ENCODE peak calls at places on chromosomes 1 and 21, in five cellular contexts. One of them, this sample, is unnamed.

GRCh38 chr1:155166373-155167165 is 6.5 kb downstream of the KRTCAP2 start:
- DNase-seq in right lobe of liver: peak; percentile 59
- DNase-seq in BJ: no peak
- DNase-seq in H9: peak; percentile 71
- DNase-seq in left ventricle myocardium inferior: peak; percentile 81
- DNase-seq in this sample: peak; percentile 58

GRCh38 chr1:222732216-222733159 is 4.5 kb upstream of the FAM177B start:
- DNase-seq in right lobe of liver: no peak
- DNase-seq in BJ: no peak
- DNase-seq in H9: no peak
- DNase-seq in left ventricle myocardium inferior: no peak
- DNase-seq in this sample: no peak

GRCh38 chr21:42107881-42108553 is 36.9 kb downstream of the UMODL1 start:
- DNase-seq in right lobe of liver: peak; percentile 75
- DNase-seq in BJ: no peak
- DNase-seq in H9: peak; percentile 85
- DNase-seq in left ventricle myocardium inferior: peak; percentile 56
- DNase-seq in this sample: peak; percentile 66

GRCh38 chr1:81118550-81118949 is 682.2 kb upstream of the ADGRL2 start:
- DNase-seq in right lobe of liver: no peak
- DNase-seq in BJ: no peak
- DNase-seq in H9: no peak
- DNase-seq in left ventricle myocardium inferior: no peak
- DNase-seq in this sample: no peak

GRCh38 chr1:46798820-46799219 is at the start of gene CYP4B1:
- DNase-seq in right lobe of liver: no peak
- DNase-seq in BJ: no peak
- DNase-seq in H9: no peak
- DNase-seq in left ventricle myocardium inferior: peak; percentile 85
- DNase-seq in this sample: no peak

GRCh38 chr1:4939266-4939665 is 284.9 kb downstream of the AJAP1 start:
- DNase-seq in right lobe of liver: no peak
- DNase-seq in BJ: no peak
- DNase-seq in H9: no peak
- DNase-seq in left ventricle myocardium inferior: no peak
- DNase-seq in this sample: no peak

GRCh38 chr1:168379110-168379860 is 98.6 kb downstream of the TBX19 start:
- DNase-seq in right lobe of liver: no peak
- DNase-seq in BJ: no peak
- DNase-seq in H9: no peak
- DNase-seq in left ventricle myocardium inferior: no peak
- DNase-seq in this sample: no peak

GRCh38 chr1:53075206-53075605 is 13.2 kb downstream of the PODN start:
- DNase-seq in right lobe of liver: no peak
- DNase-seq in BJ: no peak
- DNase-seq in H9: no peak
- DNase-seq in left ventricle myocardium inferior: peak; percentile 7
- DNase-seq in this sample: no peak

GRCh38 chr1:33319949-33320618 is 814 bp downstream of the A3GALT2 start:
- DNase-seq in right lobe of liver: no peak
- DNase-seq in BJ: no peak
- DNase-seq in H9: no peak
- DNase-seq in left ventricle myocardium inferior: no peak
- DNase-seq in this sample: no peak

GRCh38 chr1:10529772-10530171 is 55.0 kb downstream of the PEX14 start:
- DNase-seq in right lobe of liver: no peak
- DNase-seq in BJ: no peak
- DNase-seq in H9: peak; percentile 58
- DNase-seq in left ventricle myocardium inferior: no peak
- DNase-seq in this sample: no peak

GRCh38 chr1:43121251-43121650 is 50.8 kb downstream of the EBNA1BP2 start:
- DNase-seq in right lobe of liver: no peak
- DNase-seq in BJ: no peak
- DNase-seq in H9: no peak
- DNase-seq in left ventricle myocardium inferior: no peak
- DNase-seq in this sample: no peak

GRCh38 chr1:235929216-235929615 is 62.5 kb upstream of the LYST start:
- DNase-seq in right lobe of liver: peak; percentile 23
- DNase-seq in BJ: no peak
- DNase-seq in H9: no peak
- DNase-seq in left ventricle myocardium inferior: no peak
- DNase-seq in this sample: no peak

GRCh38 chr1:195897072-195897471 is 711.2 kb downstream of the KCNT2 start:
- DNase-seq in right lobe of liver: no peak
- DNase-seq in BJ: no peak
- DNase-seq in H9: no peak
- DNase-seq in left ventricle myocardium inferior: no peak
- DNase-seq in this sample: no peak

GRCh38 chr21:39484711-39485264 is 33.0 kb downstream of the SH3BGR start:
- DNase-seq in right lobe of liver: no peak
- DNase-seq in BJ: no peak
- DNase-seq in H9: no peak
- DNase-seq in left ventricle myocardium inferior: no peak
- DNase-seq in this sample: no peak

GRCh38 chr1:63662056-63662836 is 69.0 kb downstream of the PGM1 start:
- DNase-seq in right lobe of liver: no peak
- DNase-seq in BJ: no peak
- DNase-seq in H9: no peak
- DNase-seq in left ventricle myocardium inferior: peak; percentile 39
- DNase-seq in this sample: no peak

GRCh38 chr1:169113613-169114119 is 7.2 kb downstream of the ATP1B1 start:
- DNase-seq in right lobe of liver: no peak
- DNase-seq in BJ: peak; percentile 76
- DNase-seq in H9: peak; percentile 69
- DNase-seq in left ventricle myocardium inferior: no peak
- DNase-seq in this sample: no peak

GRCh38 chr1:185804206-185804605 is 70.0 kb downstream of the HMCN1 start:
- DNase-seq in right lobe of liver: no peak
- DNase-seq in BJ: no peak
- DNase-seq in H9: no peak
- DNase-seq in left ventricle myocardium inferior: no peak
- DNase-seq in this sample: no peak

GRCh38 chr1:243393093-243393492 is 137.3 kb downstream of the SDCCAG8 start:
- DNase-seq in right lobe of liver: no peak
- DNase-seq in BJ: no peak
- DNase-seq in H9: no peak
- DNase-seq in left ventricle myocardium inferior: no peak
- DNase-seq in this sample: no peak

GRCh38 chr21:44949161-44950015 is 9.6 kb downstream of the SLX9 start:
- DNase-seq in right lobe of liver: peak; percentile 90
- DNase-seq in BJ: no peak
- DNase-seq in H9: peak; percentile 91
- DNase-seq in left ventricle myocardium inferior: peak; percentile 89
- DNase-seq in this sample: peak; percentile 94

GRCh38 chr1:115649964-115650363 is 8.2 kb downstream of the VANGL1 start:
- DNase-seq in right lobe of liver: no peak
- DNase-seq in BJ: no peak
- DNase-seq in H9: peak; percentile 61
- DNase-seq in left ventricle myocardium inferior: no peak
- DNase-seq in this sample: peak; percentile 28

GRCh38 chr1:66464802-66465201 is 69.2 kb upstream of the SGIP1 start:
- DNase-seq in right lobe of liver: no peak
- DNase-seq in BJ: peak; percentile 88
- DNase-seq in H9: no peak
- DNase-seq in left ventricle myocardium inferior: no peak
- DNase-seq in this sample: no peak

GRCh38 chr1:3152143-3152542 is 83.1 kb downstream of the PRDM16 start:
- DNase-seq in right lobe of liver: no peak
- DNase-seq in BJ: no peak
- DNase-seq in H9: no peak
- DNase-seq in left ventricle myocardium inferior: no peak
- DNase-seq in this sample: no peak

GRCh38 chr1:161180643-161181042 is 3.3 kb upstream of the B4GALT3 start:
- DNase-seq in right lobe of liver: no peak
- DNase-seq in BJ: no peak
- DNase-seq in H9: no peak
- DNase-seq in left ventricle myocardium inferior: no peak
- DNase-seq in this sample: no peak

GRCh38 chr1:211155040-211155439 is 21.1 kb upstream of the KCNH1 start:
- DNase-seq in right lobe of liver: no peak
- DNase-seq in BJ: no peak
- DNase-seq in H9: no peak
- DNase-seq in left ventricle myocardium inferior: no peak
- DNase-seq in this sample: no peak

GRCh38 chr1:66938618-66939017 is 13.8 kb downstream of the MIER1 start:
- DNase-seq in right lobe of liver: no peak
- DNase-seq in BJ: no peak
- DNase-seq in H9: no peak
- DNase-seq in left ventricle myocardium inferior: no peak
- DNase-seq in this sample: no peak

GRCh38 chr1:6269997-6270401 is 9.1 kb upstream of the GPR153 start:
- DNase-seq in right lobe of liver: no peak
- DNase-seq in BJ: no peak
- DNase-seq in H9: no peak
- DNase-seq in left ventricle myocardium inferior: no peak
- DNase-seq in this sample: peak; percentile 51

GRCh38 chr1:9758559-9759121 is 65.1 kb downstream of the CLSTN1 start:
- DNase-seq in right lobe of liver: no peak
- DNase-seq in BJ: no peak
- DNase-seq in H9: no peak
- DNase-seq in left ventricle myocardium inferior: no peak
- DNase-seq in this sample: no peak

GRCh38 chr21:45830221-45830640 is 151.3 kb upstream of the COL6A1 start:
- DNase-seq in right lobe of liver: no peak
- DNase-seq in BJ: no peak
- DNase-seq in H9: peak; percentile 29
- DNase-seq in left ventricle myocardium inferior: no peak
- DNase-seq in this sample: no peak

GRCh38 chr1:18322353-18323032 is 158.2 kb upstream of the KLHDC7A start:
- DNase-seq in right lobe of liver: no peak
- DNase-seq in BJ: no peak
- DNase-seq in H9: peak; percentile 68
- DNase-seq in left ventricle myocardium inferior: no peak
- DNase-seq in this sample: peak; percentile 41
- TF ChIP-seq CTCF in right lobe of liver: no peak
- TF ChIP-seq CTCF in BJ: no peak
- TF ChIP-seq CTCF in H9: peak; percentile 78
- TF ChIP-seq CTCF in left ventricle myocardium inferior: peak; percentile 15
- TF ChIP-seq CTCF in this sample: peak; percentile 49

GRCh38 chr1:91830242-91831131 is 55.5 kb downstream of the TGFBR3 start:
- DNase-seq in right lobe of liver: peak; percentile 55
- DNase-seq in BJ: peak; percentile 77
- DNase-seq in H9: no peak
- DNase-seq in left ventricle myocardium inferior: peak; percentile 80
- DNase-seq in this sample: no peak
- TF ChIP-seq CTCF in right lobe of liver: no peak
- TF ChIP-seq CTCF in BJ: peak; percentile 71
- TF ChIP-seq CTCF in H9: no peak
- TF ChIP-seq CTCF in left ventricle myocardium inferior: peak; percentile 53
- TF ChIP-seq CTCF in this sample: no peak

GRCh38 chr21:33229099-33229775 is 501 bp upstream of the IFNAR2 start:
- DNase-seq in right lobe of liver: no peak
- DNase-seq in BJ: no peak
- DNase-seq in H9: no peak
- DNase-seq in left ventricle myocardium inferior: no peak
- DNase-seq in this sample: no peak

GRCh38 chr21:33229776-33230517 is at the start of gene IFNAR2:
- DNase-seq in right lobe of liver: peak; percentile 89
- DNase-seq in BJ: no peak
- DNase-seq in H9: peak; percentile 85
- DNase-seq in left ventricle myocardium inferior: peak; percentile 84
- DNase-seq in this sample: peak; percentile 88

GRCh38 chr21:33232640-33233039 is 2.9 kb downstream of the IFNAR2 start:
- DNase-seq in right lobe of liver: no peak
- DNase-seq in BJ: no peak
- DNase-seq in H9: no peak
- DNase-seq in left ventricle myocardium inferior: no peak
- DNase-seq in this sample: no peak

GRCh38 chr21:33231526-33231925 is 1.8 kb downstream of the IFNAR2 start:
- DNase-seq in right lobe of liver: no peak
- DNase-seq in BJ: no peak
- DNase-seq in H9: no peak
- DNase-seq in left ventricle myocardium inferior: no peak
- DNase-seq in this sample: no peak

DNA sequence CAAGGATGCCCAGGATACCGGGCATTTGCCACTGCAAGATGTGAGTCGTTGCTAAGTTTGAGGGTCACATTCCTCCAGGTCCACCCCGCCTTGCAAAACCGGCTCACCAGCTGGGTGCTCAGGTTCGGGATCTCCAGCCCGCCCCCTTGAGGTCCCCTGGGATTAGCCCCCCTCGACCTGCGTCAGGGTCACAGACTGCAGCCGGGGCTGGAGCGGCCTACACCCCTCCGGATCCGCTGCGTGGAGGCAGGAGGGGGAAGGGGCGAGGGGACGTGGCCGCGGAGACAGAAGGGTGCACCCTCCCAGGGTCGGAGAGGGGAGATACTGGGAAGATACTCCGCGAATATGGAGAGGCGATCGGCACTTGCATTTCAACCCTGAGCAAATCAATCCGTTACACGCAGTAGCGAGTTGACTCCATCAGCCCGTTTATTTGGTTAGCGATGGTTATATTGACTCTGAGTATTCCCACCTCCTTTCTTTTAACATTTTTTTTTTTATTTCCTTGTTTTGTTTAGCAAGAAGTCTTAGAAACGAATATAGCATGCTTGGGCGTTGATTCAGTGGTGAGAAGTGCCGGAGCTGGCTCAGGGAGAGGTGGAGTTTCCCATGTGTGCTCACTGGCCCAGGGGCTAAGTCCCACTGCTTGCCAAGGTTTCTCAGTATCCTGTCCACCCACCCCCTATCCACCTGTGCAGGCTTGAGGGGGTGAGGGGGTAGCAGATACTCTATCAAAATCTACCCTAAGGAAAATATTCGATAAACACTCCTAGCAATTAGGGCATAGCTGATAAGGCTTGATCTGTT is 983 bp downstream of the IFNAR2 start:
- DNase-seq in right lobe of liver: peak; percentile 67
- DNase-seq in BJ: peak; percentile 12
- DNase-seq in H9: peak; percentile 73
- DNase-seq in left ventricle myocardium inferior: peak; percentile 63
- DNase-seq in this sample: peak; percentile 65
- TF ChIP-seq CTCF in right lobe of liver: no peak
- TF ChIP-seq CTCF in BJ: peak; percentile 32
- TF ChIP-seq CTCF in H9: peak; percentile 50
- TF ChIP-seq CTCF in left ventricle myocardium inferior: no peak
- TF ChIP-seq CTCF in this sample: no peak

DNA sequence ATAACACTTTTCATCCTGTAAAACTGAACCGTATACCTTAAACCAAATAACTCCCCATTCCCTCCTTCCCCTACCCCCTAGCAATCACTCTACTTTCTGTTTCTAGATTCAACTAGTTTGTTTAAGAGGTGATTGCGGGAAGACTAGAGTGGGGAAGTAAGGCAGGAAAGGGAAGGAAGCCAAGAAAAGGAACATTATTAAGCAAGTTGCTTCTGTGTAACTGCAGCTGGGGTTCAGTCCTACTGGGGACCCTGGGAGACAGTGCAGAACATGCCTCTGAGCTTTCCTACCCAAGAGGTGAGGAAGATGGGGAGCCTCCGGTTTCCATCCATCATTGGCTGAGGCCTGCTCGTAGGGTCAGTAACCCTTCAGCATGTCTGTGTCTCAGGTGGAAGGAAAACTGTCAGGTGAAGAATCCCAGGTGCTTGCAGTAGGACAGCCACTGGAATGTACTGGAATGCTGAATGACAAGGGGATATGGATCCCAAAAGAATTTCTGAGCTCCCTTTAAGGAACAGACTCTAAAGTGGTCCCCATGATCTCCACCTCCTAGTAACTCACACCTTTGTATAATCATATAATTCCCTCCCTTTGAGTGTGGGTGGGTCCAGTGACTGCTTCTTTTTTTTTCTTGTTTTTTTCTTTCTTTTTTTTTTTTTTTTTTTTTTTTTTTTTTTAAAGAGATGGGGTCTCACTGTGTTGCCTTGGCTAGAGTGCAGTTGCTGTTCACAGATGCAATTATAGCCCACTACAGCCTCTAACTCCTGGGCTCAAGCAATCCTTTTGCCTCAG is 28.7 kb upstream of the H3-3A start:
- DNase-seq in right lobe of liver: no peak
- DNase-seq in BJ: no peak
- DNase-seq in H9: no peak
- DNase-seq in left ventricle myocardium inferior: no peak
- DNase-seq in this sample: no peak
- TF ChIP-seq CTCF in right lobe of liver: no peak
- TF ChIP-seq CTCF in BJ: no peak
- TF ChIP-seq CTCF in H9: no peak
- TF ChIP-seq CTCF in left ventricle myocardium inferior: no peak
- TF ChIP-seq CTCF in this sample: no peak